ENCODE peak calls at places on chromosomes 11 and 22, in eight cellular contexts. H is HFF-Myc; Z is LoVo; V is GM04503; L is activated CD4-positive, alpha-beta T cell treated with anti-CD3 and anti-CD28 coated beads for 36 hours; A is heart right ventricle; C is fibroblast of the conjunctiva; T is NCI-H2107. U is an unnamed sample.

GRCh38 chr11:134481135-134481534 is 69.1 kb upstream of the B3GAT1 start:
- DNase-seq in V (no peak), H (no peak), Z (no peak), A (no peak), L (no peak), C (no peak), T (no peak), U (no peak)

GRCh38 chr11:132944557-132944920 is 587.8 kb downstream of the OPCML start:
- DNase-seq in L (no peak), V (no peak), C (no peak), T (no peak), H (no peak), A (no peak), Z (no peak), U (peak; percentile 60)

GRCh38 chr11:117945047-117945820 is 16.0 kb upstream of the TMPRSS13 start:
- DNase-seq in C (no peak), T (no peak), H (no peak), A (no peak), Z (no peak), V (no peak), L (no peak), U (no peak)

GRCh38 chr11:34522188-34522587 is 8.6 kb upstream of the ELF5 start:
- DNase-seq in T (no peak), L (no peak), Z (no peak), V (no peak), H (no peak), A (no peak), C (no peak), U (no peak)

GRCh38 chr11:67356867-67357561 is 3.7 kb upstream of the POLD4 start:
- DNase-seq in V (no peak), A (peak; percentile 42), C (peak; percentile 57), T (peak; percentile 32), Z (peak; percentile 84), H (no peak), L (peak; percentile 81), U (no peak)

GRCh38 chr11:122202951-122203456 is 87.0 kb upstream of the BLID start:
- DNase-seq in T (no peak), Z (peak; percentile 49), V (no peak), L (peak; percentile 69), H (no peak), C (peak; percentile 62), A (peak; percentile 76), U (peak; percentile 94)

GRCh38 chr11:1773711-1774550 is 10.2 kb upstream of the CTSD start:
- DNase-seq in C (no peak), A (no peak), H (no peak), L (no peak), T (no peak), Z (no peak), V (no peak), U (no peak)

GRCh38 chr11:95991101-95991500 is 67.2 kb upstream of the MTMR2 start:
- DNase-seq in Z (peak; percentile 66), H (no peak), A (no peak), T (no peak), C (no peak), V (no peak), L (no peak), U (no peak)

GRCh38 chr11:15560689-15561467 is 446.2 kb downstream of the INSC start:
- DNase-seq in Z (no peak), T (no peak), V (no peak), H (no peak), C (no peak), L (no peak), A (no peak), U (peak; percentile 89)

GRCh38 chr11:23932485-23932898 is 564.4 kb upstream of the LUZP2 start:
- DNase-seq in H (no peak), C (no peak), T (no peak), Z (peak; percentile 36), A (no peak), L (no peak), V (no peak), U (no peak)

GRCh38 chr22:20247010-20247505 is 21.1 kb downstream of the RTN4R start:
- DNase-seq in A (no peak), T (no peak), L (no peak), C (no peak), H (no peak), V (peak; percentile 18), Z (no peak), U (no peak)

GRCh38 chr11:13292970-13293369 is 15.4 kb downstream of the BMAL1 start:
- DNase-seq in V (no peak), H (no peak), Z (no peak), T (no peak), L (no peak), C (no peak), A (no peak), U (no peak)

GRCh38 chr11:113876074-113876797 is 864 bp upstream of the USP28 start:
- DNase-seq in L (no peak), Z (no peak), A (no peak), V (no peak), H (no peak), T (no peak), C (no peak), U (no peak)

GRCh38 chr22:43152001-43152354 is 619 bp downstream of the TSPO start:
- DNase-seq in V (no peak), C (no peak), H (no peak), L (no peak), T (no peak), A (no peak), Z (no peak), U (no peak)

GRCh38 chr11:115122274-115122673 is 381.9 kb downstream of the CADM1 start:
- DNase-seq in V (no peak), C (no peak), L (no peak), A (no peak), H (no peak), T (no peak), Z (no peak), U (no peak)

GRCh38 chr11:77208535-77208934 is 80.5 kb downstream of the MYO7A start:
- DNase-seq in Z (no peak), H (no peak), V (no peak), L (no peak), C (no peak), A (no peak), T (no peak), U (no peak)

GRCh38 chr22:50209893-50210292 is 9.1 kb downstream of the SELENOO start:
- DNase-seq in H (peak; percentile 36), C (peak; percentile 39), Z (peak; percentile 56), T (no peak), A (no peak), L (peak; percentile 85), V (no peak), U (no peak)

GRCh38 chr11:106091480-106092123 is 14.1 kb downstream of the AASDHPPT start:
- DNase-seq in L (peak; percentile 47), T (no peak), C (peak; percentile 55), H (no peak), V (no peak), A (no peak), Z (no peak), U (no peak)

GRCh38 chr22:19840955-19841640 is 13.6 kb downstream of the GNB1L start:
- DNase-seq in Z (no peak), A (no peak), V (no peak), C (no peak), H (no peak), L (no peak), T (no peak), U (no peak)

GRCh38 chr22:25404923-25405853 is 159.3 kb upstream of the GRK3 start:
- DNase-seq in T (no peak), V (no peak), Z (peak; percentile 86), H (no peak), L (peak; percentile 81), A (peak; percentile 89), C (no peak), U (no peak)

GRCh38 chr11:111574373-111575230 is 27.6 kb upstream of the SIK2 start:
- DNase-seq in Z (no peak), H (no peak), T (no peak), C (no peak), A (no peak), V (no peak), L (peak; percentile 13), U (no peak)

GRCh38 chr11:66685276-66686099 is 7.8 kb upstream of the RBM4B start:
- DNase-seq in Z (no peak), V (no peak), A (no peak), H (no peak), L (no peak), T (no peak), C (no peak), U (no peak)

GRCh38 chr22:36010090-36010489 is 18.5 kb downstream of the RBFOX2 start:
- DNase-seq in C (no peak), H (no peak), T (peak; percentile 60), Z (no peak), A (no peak), V (no peak), L (no peak), U (no peak)

GRCh38 chr11:92714111-92714510 is 255.3 kb upstream of the MTNR1B start:
- DNase-seq in A (no peak), C (no peak), Z (no peak), T (no peak), V (no peak), L (no peak), H (no peak), U (no peak)

GRCh38 chr22:41366323-41367014 is 15.3 kb upstream of the TEF start:
- DNase-seq in L (no peak), T (no peak), V (no peak), H (no peak), Z (no peak), C (no peak), A (no peak), U (no peak)

GRCh38 chr22:50032941-50033601 is 20.5 kb upstream of the IL17REL start:
- DNase-seq in C (no peak), V (no peak), T (no peak), H (no peak), Z (no peak), L (no peak), A (no peak), U (no peak)

GRCh38 chr11:110473666-110474065 is 43.9 kb downstream of the FDX1 start:
- DNase-seq in T (no peak), V (no peak), H (no peak), Z (no peak), A (no peak), L (no peak), C (peak; percentile 20), U (no peak)

GRCh38 chr11:106763516-106763915 is 254.8 kb downstream of the GUCY1A2 start:
- DNase-seq in V (no peak), C (no peak), A (no peak), L (no peak), H (no peak), Z (no peak), T (no peak), U (no peak)

GRCh38 chr11:71139516-71140205 is 112.7 kb downstream of the SHANK2 start:
- DNase-seq in A (peak; percentile 63), L (no peak), V (no peak), T (peak; percentile 35), H (no peak), Z (no peak), C (no peak), U (no peak)

GRCh38 chr11:3177931-3178330 is 12.8 kb upstream of the OSBPL5 start:
- DNase-seq in H (no peak), T (no peak), A (no peak), V (no peak), Z (no peak), L (no peak), C (no peak), U (no peak)

GRCh38 chr22:32018056-32018455 is 25.0 kb upstream of the SLC5A1 start:
- DNase-seq in A (no peak), L (no peak), C (no peak), V (no peak), Z (no peak), T (no peak), H (no peak), U (no peak)

GRCh38 chr11:132852361-132852760 is 679.9 kb downstream of the OPCML start:
- DNase-seq in Z (no peak), H (no peak), L (no peak), A (no peak), V (no peak), T (no peak), C (no peak), U (no peak)

GRCh38 chr22:46390652-46391301 is 55.3 kb downstream of the TRMU start:
- DNase-seq in T (no peak), Z (no peak), H (no peak), L (no peak), A (peak; percentile 71), C (peak; percentile 55), V (peak; percentile 7), U (no peak)

GRCh38 chr11:122367809-122368231 is 251.8 kb upstream of the BLID start:
- DNase-seq in T (no peak), A (no peak), C (peak; percentile 61), Z (no peak), H (peak; percentile 30), V (peak; percentile 11), L (no peak), U (no peak)

U was measured in esophagus muscularis mucosa.